ENCODE peak calls at places on chromosomes 16 and 17, in seven cellular contexts. Q is GM10248, R is IMR-90, D is SW 1271, X is MCF 10A, U is stromal cell of bone marrow, V is amniotic stem cell. E is an unnamed sample.

GRCh38 chr17:45794840-45795239 is 10.7 kb downstream of the CRHR1 start:
- DNase-seq in Q (no peak), R (no peak), D (no peak), X (peak), U (no peak), V (no peak), E (no peak)

GRCh38 chr16:86299882-86300490 is 210.3 kb upstream of the FOXF1 start:
- DNase-seq in Q (no peak), R (no peak), D (no peak), X (no peak), U (no peak), V (no peak), E (no peak)

GRCh38 chr17:29012535-29012934 is 6.7 kb upstream of the SEZ6 start:
- DNase-seq in Q (no peak), R (no peak), D (no peak), X (no peak), U (no peak), V (no peak), E (no peak)

GRCh38 chr17:38341035-38341721 is 2.6 kb downstream of the GPR179 start:
- DNase-seq in Q (no peak), R (no peak), D (no peak), X (peak), U (no peak), V (no peak), E (no peak)

GRCh38 chr16:49441366-49441780 is 67.8 kb downstream of the C16orf78 start:
- DNase-seq in Q (peak), R (no peak), D (no peak), X (no peak), U (no peak), V (no peak), E (no peak)

GRCh38 chr17:82611140-82612058 is 36.8 kb downstream of the WDR45B start:
- DNase-seq in Q (no peak), R (peak), D (no peak), X (peak), U (no peak), V (no peak), E (no peak)

GRCh38 chr17:55303701-55304145 is 39.0 kb downstream of the HLF start:
- DNase-seq in Q (no peak), R (peak), D (no peak), X (no peak), U (no peak), V (no peak), E (no peak)

GRCh38 chr17:68734202-68734825 is 133.1 kb upstream of the FAM20A start:
- DNase-seq in Q (no peak), R (no peak), D (no peak), X (no peak), U (no peak), V (no peak), E (no peak)

GRCh38 chr17:81044764-81045589 is 10.0 kb downstream of the BAIAP2 start:
- DNase-seq in Q (no peak), R (peak), D (peak), X (peak), U (peak), V (no peak), E (no peak)

GRCh38 chr16:67277294-67277998 is 1.9 kb upstream of the PLEKHG4 start:
- DNase-seq in Q (no peak), R (peak), D (peak), X (peak), U (peak), V (peak), E (peak)

E was measured in GM04504.